ENCODE peak calls at places on chromosome 12, in six cellular contexts. One of them, this sample, is unnamed.

GRCh38 chr12:82174383-82174782 is 183.8 kb downstream of the CCDC59 start:
- DNase-seq in OCI-LY7: no peak
- DNase-seq in CD4-positive, CD25-positive, alpha-beta regulatory T cell: no peak
- DNase-seq in body of pancreas: no peak
- DNase-seq in heart right ventricle: no peak
- DNase-seq in PC-3: no peak
- DNase-seq in this sample: no peak

GRCh38 chr12:22904485-22904884 is 279.5 kb downstream of the ETNK1 start:
- DNase-seq in heart right ventricle: no peak
- DNase-seq in body of pancreas: no peak
- DNase-seq in PC-3: no peak
- DNase-seq in CD4-positive, CD25-positive, alpha-beta regulatory T cell: no peak
- DNase-seq in OCI-LY7: no peak
- DNase-seq in this sample: no peak

GRCh38 chr12:23222801-23223200 is 597.8 kb downstream of the ETNK1 start:
- DNase-seq in OCI-LY7: no peak
- DNase-seq in heart right ventricle: no peak
- DNase-seq in PC-3: no peak
- DNase-seq in CD4-positive, CD25-positive, alpha-beta regulatory T cell: no peak
- DNase-seq in body of pancreas: no peak
- DNase-seq in this sample: no peak

GRCh38 chr12:39618701-39619100 is 902 bp downstream of the ABCD2 start:
- DNase-seq in body of pancreas: no peak
- DNase-seq in PC-3: no peak
- DNase-seq in heart right ventricle: no peak
- DNase-seq in CD4-positive, CD25-positive, alpha-beta regulatory T cell: no peak
- DNase-seq in OCI-LY7: peak; percentile 7
- DNase-seq in this sample: no peak

GRCh38 chr12:130240831-130241590 is 78.7 kb downstream of the FZD10 start:
- DNase-seq in PC-3: no peak
- DNase-seq in OCI-LY7: no peak
- DNase-seq in body of pancreas: peak; percentile 49
- DNase-seq in heart right ventricle: no peak
- DNase-seq in CD4-positive, CD25-positive, alpha-beta regulatory T cell: no peak
- DNase-seq in this sample: no peak

GRCh38 chr12:47775100-47775911 is 2.3 kb downstream of the SLC48A1 start:
- DNase-seq in OCI-LY7: no peak
- DNase-seq in PC-3: peak; percentile 60
- DNase-seq in body of pancreas: no peak
- DNase-seq in CD4-positive, CD25-positive, alpha-beta regulatory T cell: no peak
- DNase-seq in heart right ventricle: no peak
- DNase-seq in this sample: no peak

GRCh38 chr12:104024348-104024747 is 25.6 kb downstream of the GLT8D2 start:
- DNase-seq in OCI-LY7: no peak
- DNase-seq in CD4-positive, CD25-positive, alpha-beta regulatory T cell: no peak
- DNase-seq in body of pancreas: no peak
- DNase-seq in PC-3: no peak
- DNase-seq in heart right ventricle: no peak
- DNase-seq in this sample: no peak

GRCh38 chr12:127025545-127025944 is 1241.4 kb upstream of the TMEM132C start:
- DNase-seq in body of pancreas: no peak
- DNase-seq in OCI-LY7: no peak
- DNase-seq in heart right ventricle: no peak
- DNase-seq in PC-3: peak; percentile 60
- DNase-seq in CD4-positive, CD25-positive, alpha-beta regulatory T cell: no peak
- DNase-seq in this sample: no peak

GRCh38 chr12:2231011-2231595 is 178.3 kb downstream of the CACNA1C start:
- DNase-seq in OCI-LY7: no peak
- DNase-seq in PC-3: no peak
- DNase-seq in body of pancreas: no peak
- DNase-seq in heart right ventricle: no peak
- DNase-seq in CD4-positive, CD25-positive, alpha-beta regulatory T cell: no peak
- DNase-seq in this sample: no peak

GRCh38 chr12:54331461-54331860 is 6.5 kb downstream of the COPZ1 start:
- DNase-seq in PC-3: no peak
- DNase-seq in OCI-LY7: no peak
- DNase-seq in body of pancreas: no peak
- DNase-seq in CD4-positive, CD25-positive, alpha-beta regulatory T cell: no peak
- DNase-seq in heart right ventricle: no peak
- DNase-seq in this sample: no peak

GRCh38 chr12:100824476-100824875 is 29.9 kb downstream of the ANO4 start:
- DNase-seq in heart right ventricle: no peak
- DNase-seq in CD4-positive, CD25-positive, alpha-beta regulatory T cell: no peak
- DNase-seq in PC-3: no peak
- DNase-seq in OCI-LY7: no peak
- DNase-seq in body of pancreas: no peak
- DNase-seq in this sample: no peak

GRCh38 chr12:119374615-119375014 is 40.1 kb downstream of the CCDC60 start:
- DNase-seq in body of pancreas: no peak
- DNase-seq in PC-3: no peak
- DNase-seq in OCI-LY7: no peak
- DNase-seq in heart right ventricle: no peak
- DNase-seq in CD4-positive, CD25-positive, alpha-beta regulatory T cell: no peak
- DNase-seq in this sample: no peak

DNA sequence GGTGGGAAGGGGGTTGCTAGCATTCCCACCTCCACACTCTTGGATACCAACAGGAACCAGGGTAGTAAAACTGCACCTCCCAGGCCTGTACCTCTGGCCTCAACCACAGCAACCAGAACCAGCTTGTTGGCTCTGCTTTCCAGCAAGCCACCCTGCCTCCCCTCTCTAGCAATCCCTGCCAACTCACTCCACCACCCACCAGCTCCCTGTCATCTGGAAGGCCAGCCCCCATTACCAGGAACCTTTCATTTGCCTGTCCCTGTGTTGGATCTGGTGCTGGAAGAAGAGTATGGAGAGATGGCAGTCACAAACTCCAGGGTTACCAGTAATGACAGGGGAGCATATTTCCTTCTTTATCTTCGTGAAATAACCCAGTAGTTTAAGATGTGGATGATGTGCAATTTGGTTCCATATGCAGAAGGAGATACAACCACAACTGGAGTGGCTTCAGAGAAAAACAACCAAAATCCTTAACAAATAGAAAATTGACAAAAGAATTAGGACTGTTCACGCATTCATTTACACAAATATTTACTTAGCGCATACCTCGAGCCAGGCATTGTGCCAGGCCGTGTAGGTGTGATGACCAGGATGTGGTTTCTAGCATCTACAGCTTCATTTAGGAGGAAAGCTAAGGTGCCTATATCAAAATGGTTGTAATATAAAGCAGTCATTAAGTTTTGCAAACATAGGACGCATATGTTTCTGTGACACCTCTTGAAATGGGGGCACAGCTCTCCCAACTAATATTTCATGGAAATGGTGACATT is 3.4 kb downstream of the B4GALNT3 start:
- DNase-seq in PC-3: peak; percentile 66
- DNase-seq in CD4-positive, CD25-positive, alpha-beta regulatory T cell: no peak
- DNase-seq in OCI-LY7: no peak
- DNase-seq in heart right ventricle: no peak
- DNase-seq in body of pancreas: peak; percentile 48
- DNase-seq in this sample: no peak
- H3K4me1 ChIP-seq in PC-3: peaks cover 16% of the 10 kb centered on the region
- H3K4me1 ChIP-seq in CD4-positive, CD25-positive, alpha-beta regulatory T cell: peaks cover 17% of the 10 kb centered on the region
- H3K4me1 ChIP-seq in OCI-LY7: peaks cover 4% of the 10 kb centered on the region
- H3K4me1 ChIP-seq in heart right ventricle: peaks cover 18% of the 10 kb centered on the region
- H3K4me1 ChIP-seq in body of pancreas: peaks cover 24% of the 10 kb centered on the region
- H3K4me1 ChIP-seq in this sample: no peaks in the 10 kb centered on the region

DNA sequence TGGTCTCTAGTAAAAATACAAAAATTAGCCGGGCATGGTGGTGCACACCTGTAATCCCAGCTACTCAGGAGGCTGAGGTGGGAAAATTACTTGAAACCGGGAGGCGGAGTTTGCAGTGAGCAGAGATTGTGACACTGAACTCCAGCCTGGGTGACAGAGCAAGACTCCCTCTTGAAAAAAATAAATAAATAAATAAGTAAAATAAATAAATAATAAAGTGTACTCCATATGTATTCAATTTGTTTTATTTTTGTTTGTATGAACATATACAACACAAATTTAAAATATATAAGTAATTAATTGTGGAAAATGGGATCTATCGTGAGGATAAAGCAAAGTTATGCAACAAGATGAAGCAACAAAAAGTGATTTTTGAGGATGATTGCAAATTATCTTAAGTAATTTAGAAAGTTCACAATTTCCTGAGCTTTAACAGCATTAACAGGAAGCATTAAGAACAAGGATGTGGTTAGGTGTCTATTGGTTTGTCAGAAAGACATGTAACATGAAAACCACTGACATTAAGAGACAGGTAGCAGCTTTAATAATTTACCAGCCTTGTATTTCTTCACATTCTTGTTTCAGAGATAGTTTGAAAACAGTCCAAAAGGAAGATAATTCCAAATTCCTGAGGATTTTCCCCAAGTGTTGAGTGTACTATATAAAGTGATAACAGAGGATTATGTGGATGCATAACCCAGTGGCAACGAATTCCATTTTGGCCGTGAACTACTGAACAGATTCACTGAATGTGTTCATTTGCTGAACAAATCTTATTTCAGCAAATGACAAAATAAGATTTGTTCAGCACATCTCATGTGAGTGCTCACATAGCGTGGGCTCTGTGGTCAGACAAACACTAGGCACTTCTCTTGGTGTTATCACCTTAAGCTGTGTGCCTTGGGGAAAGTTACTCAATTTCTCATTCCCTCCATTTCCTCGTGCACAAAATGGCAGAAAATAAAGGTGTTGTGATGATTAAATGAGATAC is 68.6 kb upstream of the RESF1 start:
- DNase-seq in CD4-positive, CD25-positive, alpha-beta regulatory T cell: peak; percentile 78
- DNase-seq in heart right ventricle: no peak
- DNase-seq in PC-3: no peak
- DNase-seq in OCI-LY7: peak; percentile 64
- DNase-seq in body of pancreas: no peak
- DNase-seq in this sample: no peak
- H3K27ac ChIP-seq in CD4-positive, CD25-positive, alpha-beta regulatory T cell: peak overlapping the region; percentile 73
- H3K27ac ChIP-seq in heart right ventricle: no peak overlapping the region
- H3K27ac ChIP-seq in PC-3: no peak overlapping the region
- H3K27ac ChIP-seq in OCI-LY7: peak overlapping the region; percentile 54
- H3K27ac ChIP-seq in body of pancreas: no peak overlapping the region
- H3K27ac ChIP-seq in this sample: no peak overlapping the region

DNA sequence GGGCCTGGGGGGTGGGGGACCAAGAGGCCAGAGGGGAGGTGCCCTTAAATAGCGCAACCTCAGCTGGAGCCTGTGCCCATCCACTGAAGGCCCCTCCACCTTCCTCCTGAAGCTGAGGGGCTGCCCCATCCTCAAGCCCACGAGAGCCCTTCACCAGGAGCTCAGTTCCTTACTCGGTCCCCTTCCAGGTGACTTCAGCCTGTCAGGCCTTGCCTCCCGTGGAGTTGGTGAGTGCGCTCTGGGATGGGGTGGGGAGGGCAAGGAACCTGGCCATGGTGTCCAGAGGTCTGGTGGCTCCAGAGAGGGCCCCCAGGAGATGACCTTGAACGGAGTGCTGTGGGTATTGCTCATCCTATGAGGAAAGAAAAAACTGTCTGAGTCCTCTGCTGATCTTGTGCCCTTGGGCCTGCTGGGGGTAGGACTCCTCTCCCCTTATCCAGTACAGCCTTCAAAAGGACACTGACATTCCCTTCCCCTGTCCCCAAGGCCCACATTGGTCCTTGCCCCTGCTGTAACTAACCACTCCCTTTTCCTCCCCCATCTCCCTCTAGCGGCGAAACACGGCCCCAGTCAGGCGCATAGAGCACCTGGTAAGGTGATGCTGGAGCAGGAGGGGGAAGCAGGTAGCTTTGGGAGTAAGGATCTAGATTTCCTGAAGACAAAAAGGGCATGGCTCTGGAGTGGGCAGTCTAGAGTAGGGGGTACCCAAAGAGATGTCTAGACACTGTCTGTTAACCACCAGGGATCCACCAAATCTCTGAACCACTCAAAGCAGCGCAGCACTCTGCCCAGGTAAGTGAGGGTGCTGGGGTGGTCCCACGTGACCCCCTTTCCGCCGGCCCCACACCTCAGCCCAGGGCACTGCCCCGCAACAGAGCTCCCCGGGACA is 3.6 kb downstream of the TNS2 start:
- DNase-seq in heart right ventricle: peak; percentile 57
- DNase-seq in body of pancreas: peak; percentile 81
- DNase-seq in PC-3: peak; percentile 87
- DNase-seq in OCI-LY7: peak; percentile 45
- DNase-seq in CD4-positive, CD25-positive, alpha-beta regulatory T cell: peak; percentile 56
- DNase-seq in this sample: peak; percentile 67
- H3K4me1 ChIP-seq in heart right ventricle: peaks cover 73% of the 10 kb centered on the region
- H3K4me1 ChIP-seq in body of pancreas: peaks cover 69% of the 10 kb centered on the region
- H3K4me1 ChIP-seq in PC-3: peaks cover 53% of the 10 kb centered on the region
- H3K4me1 ChIP-seq in OCI-LY7: peaks cover 13% of the 10 kb centered on the region
- H3K4me1 ChIP-seq in CD4-positive, CD25-positive, alpha-beta regulatory T cell: peaks cover 17% of the 10 kb centered on the region
- H3K4me1 ChIP-seq in this sample: peaks cover 7% of the 10 kb centered on the region

GRCh38 chr12:110316861-110317260 is 35.8 kb downstream of the ATP2A2 start:
- DNase-seq in body of pancreas: no peak
- DNase-seq in CD4-positive, CD25-positive, alpha-beta regulatory T cell: no peak
- DNase-seq in PC-3: peak; percentile 17
- DNase-seq in heart right ventricle: no peak
- DNase-seq in OCI-LY7: no peak
- DNase-seq in this sample: no peak
- H3K27ac ChIP-seq in body of pancreas: no peak overlapping the region
- H3K27ac ChIP-seq in CD4-positive, CD25-positive, alpha-beta regulatory T cell: peak overlapping the region; percentile 16
- H3K27ac ChIP-seq in PC-3: no peak overlapping the region
- H3K27ac ChIP-seq in heart right ventricle: no peak overlapping the region
- H3K27ac ChIP-seq in OCI-LY7: no peak overlapping the region
- H3K27ac ChIP-seq in this sample: no peak overlapping the region

GRCh38 chr12:108559748-108560147 is 1.2 kb downstream of the SART3 start:
- DNase-seq in OCI-LY7: peak; percentile 30
- DNase-seq in PC-3: no peak
- DNase-seq in heart right ventricle: no peak
- DNase-seq in CD4-positive, CD25-positive, alpha-beta regulatory T cell: no peak
- DNase-seq in body of pancreas: no peak
- DNase-seq in this sample: no peak

GRCh38 chr12:108560752-108561719 is at the start of gene SART3:
- DNase-seq in OCI-LY7: peak; percentile 94
- DNase-seq in CD4-positive, CD25-positive, alpha-beta regulatory T cell: peak; percentile 91
- DNase-seq in PC-3: peak; percentile 89
- DNase-seq in body of pancreas: peak; percentile 74
- DNase-seq in heart right ventricle: peak; percentile 82
- DNase-seq in this sample: peak; percentile 85

GRCh38 chr12:108561852-108562347 is 496 bp upstream of the ISCU start:
- DNase-seq in OCI-LY7: no peak
- DNase-seq in PC-3: peak; percentile 15
- DNase-seq in heart right ventricle: no peak
- DNase-seq in body of pancreas: no peak
- DNase-seq in CD4-positive, CD25-positive, alpha-beta regulatory T cell: no peak
- DNase-seq in this sample: peak; percentile 32

GRCh38 chr12:108562348-108563134 is at the start of gene ISCU:
- DNase-seq in PC-3: peak; percentile 99
- DNase-seq in heart right ventricle: peak; percentile 99
- DNase-seq in CD4-positive, CD25-positive, alpha-beta regulatory T cell: peak; percentile 99
- DNase-seq in OCI-LY7: peak; percentile 99
- DNase-seq in body of pancreas: peak; percentile 98
- DNase-seq in this sample: peak; percentile 100

GRCh38 chr12:108560321-108560721 is 652 bp downstream of the SART3 start:
- DNase-seq in PC-3: no peak
- DNase-seq in body of pancreas: no peak
- DNase-seq in OCI-LY7: no peak
- DNase-seq in CD4-positive, CD25-positive, alpha-beta regulatory T cell: no peak
- DNase-seq in heart right ventricle: no peak
- DNase-seq in this sample: no peak
- H3K4me1 ChIP-seq in PC-3: peaks cover 26% of the 10 kb centered on the region
- H3K4me1 ChIP-seq in body of pancreas: peaks cover 41% of the 10 kb centered on the region
- H3K4me1 ChIP-seq in OCI-LY7: peaks cover 59% of the 10 kb centered on the region
- H3K4me1 ChIP-seq in CD4-positive, CD25-positive, alpha-beta regulatory T cell: peaks cover 73% of the 10 kb centered on the region
- H3K4me1 ChIP-seq in heart right ventricle: peaks cover 79% of the 10 kb centered on the region
- H3K4me1 ChIP-seq in this sample: peaks cover 59% of the 10 kb centered on the region

GRCh38 chr12:27898022-27898421 is 74.5 kb downstream of the PTHLH start:
- DNase-seq in CD4-positive, CD25-positive, alpha-beta regulatory T cell: no peak
- DNase-seq in heart right ventricle: no peak
- DNase-seq in OCI-LY7: no peak
- DNase-seq in PC-3: no peak
- DNase-seq in body of pancreas: no peak
- DNase-seq in this sample: no peak
- H3K27ac ChIP-seq in CD4-positive, CD25-positive, alpha-beta regulatory T cell: no peak overlapping the region
- H3K27ac ChIP-seq in heart right ventricle: no peak overlapping the region
- H3K27ac ChIP-seq in OCI-LY7: no peak overlapping the region
- H3K27ac ChIP-seq in PC-3: no peak overlapping the region
- H3K27ac ChIP-seq in body of pancreas: no peak overlapping the region
- H3K27ac ChIP-seq in this sample: no peak overlapping the region

GRCh38 chr12:108564724-108565123 is 2.3 kb downstream of the ISCU start:
- DNase-seq in OCI-LY7: no peak
- DNase-seq in heart right ventricle: no peak
- DNase-seq in body of pancreas: no peak
- DNase-seq in CD4-positive, CD25-positive, alpha-beta regulatory T cell: no peak
- DNase-seq in PC-3: no peak
- DNase-seq in this sample: no peak
- H3K4me1 ChIP-seq in OCI-LY7: peaks cover 61% of the 10 kb centered on the region
- H3K4me1 ChIP-seq in heart right ventricle: peaks cover 72% of the 10 kb centered on the region
- H3K4me1 ChIP-seq in body of pancreas: peaks cover 45% of the 10 kb centered on the region
- H3K4me1 ChIP-seq in CD4-positive, CD25-positive, alpha-beta regulatory T cell: peaks cover 66% of the 10 kb centered on the region
- H3K4me1 ChIP-seq in PC-3: peaks cover 25% of the 10 kb centered on the region
- H3K4me1 ChIP-seq in this sample: peaks cover 60% of the 10 kb centered on the region